ENCODE peak calls at places on chromosomes 2 and 18, in eight cellular contexts. One of them, this sample, is unnamed.

GRCh38 chr2:47558116-47559078 is 155.4 kb downstream of the MSH2 start:
- ATAC-seq in upper lobe of left lung: no peak
- ATAC-seq in CD4-positive, alpha-beta T cell: no peak
- ATAC-seq in left ventricle myocardium superior: peak; percentile 78
- ATAC-seq in stimulated activated effector memory CD8-positive, alpha-beta T cell treated with anti-CD3 and anti-CD28 coated beads, Interleukin-12 subunit alpha, Interleukin-12 subunit beta, amount 100 ng/mL, for 72 hours: no peak
- ATAC-seq in pancreas: no peak
- ATAC-seq in DND-41: peak; percentile 70
- ATAC-seq in activated CD8-positive, alpha-beta T cell treated with anti-CD3 and anti-CD28 coated beads, Interleukin-2, amount 10 ng/mL, durations not matched to agents 7 days and 5 days: no peak
- ATAC-seq in this sample: no peak

GRCh38 chr2:135150711-135151110 is 98.6 kb downstream of the RAB3GAP1 start:
- ATAC-seq in upper lobe of left lung: no peak
- ATAC-seq in CD4-positive, alpha-beta T cell: no peak
- ATAC-seq in left ventricle myocardium superior: no peak
- ATAC-seq in stimulated activated effector memory CD8-positive, alpha-beta T cell treated with anti-CD3 and anti-CD28 coated beads, Interleukin-12 subunit alpha, Interleukin-12 subunit beta, amount 100 ng/mL, for 72 hours: no peak
- ATAC-seq in pancreas: peak; percentile 40
- ATAC-seq in DND-41: no peak
- ATAC-seq in activated CD8-positive, alpha-beta T cell treated with anti-CD3 and anti-CD28 coated beads, Interleukin-2, amount 10 ng/mL, durations not matched to agents 7 days and 5 days: no peak
- ATAC-seq in this sample: no peak

GRCh38 chr2:12935726-12936125 is 219.0 kb downstream of the TRIB2 start:
- ATAC-seq in upper lobe of left lung: no peak
- ATAC-seq in CD4-positive, alpha-beta T cell: no peak
- ATAC-seq in left ventricle myocardium superior: no peak
- ATAC-seq in stimulated activated effector memory CD8-positive, alpha-beta T cell treated with anti-CD3 and anti-CD28 coated beads, Interleukin-12 subunit alpha, Interleukin-12 subunit beta, amount 100 ng/mL, for 72 hours: no peak
- ATAC-seq in pancreas: no peak
- ATAC-seq in DND-41: no peak
- ATAC-seq in activated CD8-positive, alpha-beta T cell treated with anti-CD3 and anti-CD28 coated beads, Interleukin-2, amount 10 ng/mL, durations not matched to agents 7 days and 5 days: no peak
- ATAC-seq in this sample: no peak

GRCh38 chr2:150480971-150481830 is 6.3 kb downstream of the RND3 start:
- ATAC-seq in upper lobe of left lung: no peak
- ATAC-seq in CD4-positive, alpha-beta T cell: no peak
- ATAC-seq in left ventricle myocardium superior: no peak
- ATAC-seq in stimulated activated effector memory CD8-positive, alpha-beta T cell treated with anti-CD3 and anti-CD28 coated beads, Interleukin-12 subunit alpha, Interleukin-12 subunit beta, amount 100 ng/mL, for 72 hours: no peak
- ATAC-seq in pancreas: no peak
- ATAC-seq in DND-41: no peak
- ATAC-seq in activated CD8-positive, alpha-beta T cell treated with anti-CD3 and anti-CD28 coated beads, Interleukin-2, amount 10 ng/mL, durations not matched to agents 7 days and 5 days: no peak
- ATAC-seq in this sample: no peak

GRCh38 chr2:237774811-237775553 is 23.6 kb upstream of the RBM44 start:
- ATAC-seq in upper lobe of left lung: peak; percentile 76
- ATAC-seq in CD4-positive, alpha-beta T cell: peak; percentile 70
- ATAC-seq in left ventricle myocardium superior: peak; percentile 81
- ATAC-seq in stimulated activated effector memory CD8-positive, alpha-beta T cell treated with anti-CD3 and anti-CD28 coated beads, Interleukin-12 subunit alpha, Interleukin-12 subunit beta, amount 100 ng/mL, for 72 hours: peak; percentile 82
- ATAC-seq in pancreas: peak; percentile 86
- ATAC-seq in DND-41: peak; percentile 83
- ATAC-seq in activated CD8-positive, alpha-beta T cell treated with anti-CD3 and anti-CD28 coated beads, Interleukin-2, amount 10 ng/mL, durations not matched to agents 7 days and 5 days: peak; percentile 79
- ATAC-seq in this sample: peak; percentile 79

GRCh38 chr2:60890393-60890707 is 9.0 kb downstream of the REL start:
- ATAC-seq in upper lobe of left lung: no peak
- ATAC-seq in CD4-positive, alpha-beta T cell: no peak
- ATAC-seq in left ventricle myocardium superior: no peak
- ATAC-seq in stimulated activated effector memory CD8-positive, alpha-beta T cell treated with anti-CD3 and anti-CD28 coated beads, Interleukin-12 subunit alpha, Interleukin-12 subunit beta, amount 100 ng/mL, for 72 hours: no peak
- ATAC-seq in pancreas: no peak
- ATAC-seq in DND-41: no peak
- ATAC-seq in activated CD8-positive, alpha-beta T cell treated with anti-CD3 and anti-CD28 coated beads, Interleukin-2, amount 10 ng/mL, durations not matched to agents 7 days and 5 days: no peak
- ATAC-seq in this sample: no peak

GRCh38 chr18:55236150-55236931 is 277.1 kb upstream of the CCDC68 start:
- ATAC-seq in upper lobe of left lung: peak; percentile 64
- ATAC-seq in CD4-positive, alpha-beta T cell: no peak
- ATAC-seq in left ventricle myocardium superior: peak; percentile 73
- ATAC-seq in stimulated activated effector memory CD8-positive, alpha-beta T cell treated with anti-CD3 and anti-CD28 coated beads, Interleukin-12 subunit alpha, Interleukin-12 subunit beta, amount 100 ng/mL, for 72 hours: no peak
- ATAC-seq in pancreas: peak; percentile 52
- ATAC-seq in DND-41: no peak
- ATAC-seq in activated CD8-positive, alpha-beta T cell treated with anti-CD3 and anti-CD28 coated beads, Interleukin-2, amount 10 ng/mL, durations not matched to agents 7 days and 5 days: no peak
- ATAC-seq in this sample: no peak

GRCh38 chr2:23662941-23663729 is 263.8 kb downstream of the ATAD2B start:
- ATAC-seq in upper lobe of left lung: peak; percentile 65
- ATAC-seq in CD4-positive, alpha-beta T cell: no peak
- ATAC-seq in left ventricle myocardium superior: peak; percentile 72
- ATAC-seq in stimulated activated effector memory CD8-positive, alpha-beta T cell treated with anti-CD3 and anti-CD28 coated beads, Interleukin-12 subunit alpha, Interleukin-12 subunit beta, amount 100 ng/mL, for 72 hours: no peak
- ATAC-seq in pancreas: peak; percentile 70
- ATAC-seq in DND-41: no peak
- ATAC-seq in activated CD8-positive, alpha-beta T cell treated with anti-CD3 and anti-CD28 coated beads, Interleukin-2, amount 10 ng/mL, durations not matched to agents 7 days and 5 days: no peak
- ATAC-seq in this sample: no peak

GRCh38 chr2:30871980-30872789 is 64.9 kb upstream of the CAPN13 start:
- ATAC-seq in upper lobe of left lung: peak; percentile 56
- ATAC-seq in CD4-positive, alpha-beta T cell: no peak
- ATAC-seq in left ventricle myocardium superior: peak; percentile 93
- ATAC-seq in stimulated activated effector memory CD8-positive, alpha-beta T cell treated with anti-CD3 and anti-CD28 coated beads, Interleukin-12 subunit alpha, Interleukin-12 subunit beta, amount 100 ng/mL, for 72 hours: no peak
- ATAC-seq in pancreas: peak; percentile 30
- ATAC-seq in DND-41: no peak
- ATAC-seq in activated CD8-positive, alpha-beta T cell treated with anti-CD3 and anti-CD28 coated beads, Interleukin-2, amount 10 ng/mL, durations not matched to agents 7 days and 5 days: no peak
- ATAC-seq in this sample: no peak

GRCh38 chr2:63680455-63680854 is 91.7 kb downstream of the MDH1 start:
- ATAC-seq in upper lobe of left lung: no peak
- ATAC-seq in CD4-positive, alpha-beta T cell: no peak
- ATAC-seq in left ventricle myocardium superior: peak; percentile 88
- ATAC-seq in stimulated activated effector memory CD8-positive, alpha-beta T cell treated with anti-CD3 and anti-CD28 coated beads, Interleukin-12 subunit alpha, Interleukin-12 subunit beta, amount 100 ng/mL, for 72 hours: no peak
- ATAC-seq in pancreas: no peak
- ATAC-seq in DND-41: no peak
- ATAC-seq in activated CD8-positive, alpha-beta T cell treated with anti-CD3 and anti-CD28 coated beads, Interleukin-2, amount 10 ng/mL, durations not matched to agents 7 days and 5 days: no peak
- ATAC-seq in this sample: no peak

GRCh38 chr18:10304853-10305252 is 149.6 kb upstream of the APCDD1 start:
- ATAC-seq in upper lobe of left lung: peak; percentile 49
- ATAC-seq in CD4-positive, alpha-beta T cell: no peak
- ATAC-seq in left ventricle myocardium superior: peak; percentile 82
- ATAC-seq in stimulated activated effector memory CD8-positive, alpha-beta T cell treated with anti-CD3 and anti-CD28 coated beads, Interleukin-12 subunit alpha, Interleukin-12 subunit beta, amount 100 ng/mL, for 72 hours: no peak
- ATAC-seq in pancreas: no peak
- ATAC-seq in DND-41: no peak
- ATAC-seq in activated CD8-positive, alpha-beta T cell treated with anti-CD3 and anti-CD28 coated beads, Interleukin-2, amount 10 ng/mL, durations not matched to agents 7 days and 5 days: no peak
- ATAC-seq in this sample: no peak

GRCh38 chr2:230075988-230076631 is 7.4 kb upstream of the SLC16A14 start:
- ATAC-seq in upper lobe of left lung: no peak
- ATAC-seq in CD4-positive, alpha-beta T cell: no peak
- ATAC-seq in left ventricle myocardium superior: no peak
- ATAC-seq in stimulated activated effector memory CD8-positive, alpha-beta T cell treated with anti-CD3 and anti-CD28 coated beads, Interleukin-12 subunit alpha, Interleukin-12 subunit beta, amount 100 ng/mL, for 72 hours: no peak
- ATAC-seq in pancreas: no peak
- ATAC-seq in DND-41: no peak
- ATAC-seq in activated CD8-positive, alpha-beta T cell treated with anti-CD3 and anti-CD28 coated beads, Interleukin-2, amount 10 ng/mL, durations not matched to agents 7 days and 5 days: no peak
- ATAC-seq in this sample: no peak

GRCh38 chr18:31185551-31185950 is 22.9 kb upstream of the DSC1 start:
- ATAC-seq in upper lobe of left lung: no peak
- ATAC-seq in CD4-positive, alpha-beta T cell: no peak
- ATAC-seq in left ventricle myocardium superior: no peak
- ATAC-seq in stimulated activated effector memory CD8-positive, alpha-beta T cell treated with anti-CD3 and anti-CD28 coated beads, Interleukin-12 subunit alpha, Interleukin-12 subunit beta, amount 100 ng/mL, for 72 hours: no peak
- ATAC-seq in pancreas: no peak
- ATAC-seq in DND-41: no peak
- ATAC-seq in activated CD8-positive, alpha-beta T cell treated with anti-CD3 and anti-CD28 coated beads, Interleukin-2, amount 10 ng/mL, durations not matched to agents 7 days and 5 days: no peak
- ATAC-seq in this sample: no peak

GRCh38 chr18:64253900-64254299 is 105.0 kb upstream of the LINC00305 start:
- ATAC-seq in upper lobe of left lung: no peak
- ATAC-seq in CD4-positive, alpha-beta T cell: no peak
- ATAC-seq in left ventricle myocardium superior: no peak
- ATAC-seq in stimulated activated effector memory CD8-positive, alpha-beta T cell treated with anti-CD3 and anti-CD28 coated beads, Interleukin-12 subunit alpha, Interleukin-12 subunit beta, amount 100 ng/mL, for 72 hours: no peak
- ATAC-seq in pancreas: no peak
- ATAC-seq in DND-41: no peak
- ATAC-seq in activated CD8-positive, alpha-beta T cell treated with anti-CD3 and anti-CD28 coated beads, Interleukin-2, amount 10 ng/mL, durations not matched to agents 7 days and 5 days: no peak
- ATAC-seq in this sample: no peak

GRCh38 chr2:211181626-211182025 is 625.2 kb downstream of the CPS1 start:
- ATAC-seq in upper lobe of left lung: peak; percentile 53
- ATAC-seq in CD4-positive, alpha-beta T cell: no peak
- ATAC-seq in left ventricle myocardium superior: no peak
- ATAC-seq in stimulated activated effector memory CD8-positive, alpha-beta T cell treated with anti-CD3 and anti-CD28 coated beads, Interleukin-12 subunit alpha, Interleukin-12 subunit beta, amount 100 ng/mL, for 72 hours: no peak
- ATAC-seq in pancreas: no peak
- ATAC-seq in DND-41: no peak
- ATAC-seq in activated CD8-positive, alpha-beta T cell treated with anti-CD3 and anti-CD28 coated beads, Interleukin-2, amount 10 ng/mL, durations not matched to agents 7 days and 5 days: no peak
- ATAC-seq in this sample: no peak

GRCh38 chr2:136932700-136933099 is 167.4 kb downstream of the THSD7B start:
- ATAC-seq in upper lobe of left lung: no peak
- ATAC-seq in CD4-positive, alpha-beta T cell: no peak
- ATAC-seq in left ventricle myocardium superior: no peak
- ATAC-seq in stimulated activated effector memory CD8-positive, alpha-beta T cell treated with anti-CD3 and anti-CD28 coated beads, Interleukin-12 subunit alpha, Interleukin-12 subunit beta, amount 100 ng/mL, for 72 hours: no peak
- ATAC-seq in pancreas: no peak
- ATAC-seq in DND-41: peak; percentile 66
- ATAC-seq in activated CD8-positive, alpha-beta T cell treated with anti-CD3 and anti-CD28 coated beads, Interleukin-2, amount 10 ng/mL, durations not matched to agents 7 days and 5 days: no peak
- ATAC-seq in this sample: no peak

This sample was measured in activated T-helper 17 cell treated with anti-CD3 and anti-CD28 coated beads, Interleukin-2, amount 50 U/mL, for 72 hours.